ENCODE peak calls at places on chromosomes 2 and 18, in seven cellular contexts. P is IMR-90, K is A549, G is HCT116, E is HepG2, A is GM12878, L is H1. Z is an unnamed sample.

GRCh38 chr2:167490394-167490793 is 602.1 kb downstream of the XIRP2 start:
- DNase-seq in K (no peak), L (no peak), E (no peak), G (no peak), P (no peak), A (no peak), Z (no peak)

GRCh38 chr2:24986397-24986796 is 14.6 kb upstream of the DNAJC27 start:
- DNase-seq in A (no peak), P (peak; percentile 11), E (no peak), G (no peak), L (no peak), K (no peak), Z (no peak)

GRCh38 chr2:102063948-102064678 is 72.4 kb downstream of the IL1R2 start:
- DNase-seq in A (no peak), P (peak; percentile 99), K (peak; percentile 88), L (no peak), E (peak; percentile 88), G (peak; percentile 33), Z (peak; percentile 89)

GRCh38 chr18:29439398-29439797 is 1262.5 kb upstream of the CDH2 start:
- DNase-seq in A (no peak), G (no peak), K (no peak), P (no peak), E (no peak), L (no peak), Z (no peak)

GRCh38 chr2:178807227-178808008 is at the start of gene TTN:
- DNase-seq in E (no peak), G (no peak), L (no peak), P (no peak), K (no peak), A (no peak), Z (no peak)

GRCh38 chr2:30195011-30195410 is 36.3 kb upstream of the LBH start:
- DNase-seq in K (no peak), P (no peak), A (no peak), E (no peak), G (no peak), L (no peak), Z (no peak)

GRCh38 chr18:66328280-66328947 is 275.5 kb downstream of the CDH19 start:
- DNase-seq in E (no peak), A (no peak), P (no peak), G (no peak), K (no peak), L (no peak), Z (no peak)

GRCh38 chr2:99600929-99601680 is 111.3 kb upstream of the REV1 start:
- DNase-seq in G (no peak), P (peak; percentile 43), A (no peak), L (peak; percentile 52), E (no peak), K (no peak), Z (no peak)

GRCh38 chr2:10396464-10396863 is 51.7 kb downstream of the ODC1 start:
- DNase-seq in A (no peak), E (no peak), P (no peak), G (no peak), L (no peak), K (no peak), Z (no peak)

GRCh38 chr2:121485039-121485438 is 45.6 kb upstream of the RNU4ATAC start:
- DNase-seq in K (no peak), A (no peak), E (no peak), L (no peak), G (no peak), P (peak; percentile 84), Z (no peak)

GRCh38 chr18:62566199-62566598 is 43.4 kb downstream of the ZCCHC2 start:
- DNase-seq in P (peak; percentile 7), E (peak; percentile 27), G (no peak), K (peak; percentile 13), A (no peak), L (no peak), Z (peak; percentile 26)

GRCh38 chr2:71963295-71963694 is 184.4 kb downstream of the CYP26B1 start:
- DNase-seq in A (no peak), K (no peak), P (no peak), L (no peak), G (no peak), E (no peak), Z (no peak)

GRCh38 chr2:239674981-239675855 is 274.4 kb upstream of the HDAC4 start:
- DNase-seq in K (no peak), P (no peak), A (no peak), L (no peak), G (no peak), E (no peak), Z (no peak)

GRCh38 chr18:5057348-5058012 is 139.6 kb downstream of the AKAIN1 start:
- DNase-seq in L (peak; percentile 82), P (peak; percentile 31), K (peak; percentile 21), G (peak; percentile 21), A (peak; percentile 32), E (peak; percentile 52), Z (peak; percentile 77)

GRCh38 chr2:146209842-146210275 is 1635.0 kb upstream of the ACVR2A start:
- DNase-seq in L (no peak), K (no peak), G (no peak), E (no peak), P (no peak), A (peak; percentile 20), Z (no peak)

GRCh38 chr2:138209009-138209408 is 244.7 kb downstream of the HNMT start:
- DNase-seq in E (no peak), K (no peak), P (no peak), G (no peak), L (no peak), A (no peak), Z (no peak)

GRCh38 chr2:88590998-88591613 is 36.2 kb downstream of the EIF2AK3 start:
- DNase-seq in E (peak; percentile 65), P (peak; percentile 72), A (peak; percentile 45), G (peak; percentile 41), L (no peak), K (peak; percentile 61), Z (peak; percentile 68)

GRCh38 chr2:134782792-134783191 is 55.6 kb upstream of the ACMSD start:
- DNase-seq in E (peak; percentile 73), L (no peak), K (no peak), P (peak; percentile 6), A (no peak), G (peak; percentile 34), Z (no peak)

GRCh38 chr2:229712125-229712524 is 2.2 kb downstream of the DNER start:
- DNase-seq in L (no peak), P (peak; percentile 23), E (no peak), K (no peak), G (no peak), A (no peak), Z (no peak)

GRCh38 chr18:47809420-47809819 is 121.0 kb downstream of the SMAD2 start:
- DNase-seq in A (no peak), G (no peak), P (no peak), L (no peak), K (no peak), E (no peak), Z (no peak)

GRCh38 chr18:44465337-44465736 is 215.4 kb upstream of the SETBP1 start:
- DNase-seq in A (no peak), E (no peak), K (no peak), P (no peak), G (no peak), L (no peak), Z (no peak)

GRCh38 chr2:9345997-9346396 is 77.3 kb downstream of the ITGB1BP1 start:
- DNase-seq in A (no peak), E (no peak), P (no peak), K (no peak), G (no peak), L (no peak), Z (no peak)
- TF ChIP-seq CEBPB in A (no peak), E (no peak), P (no peak), K (no peak), G (no peak), L (no peak), Z (no peak)

GRCh38 chr2:183564726-183565125 is 440.5 kb downstream of the NUP35 start:
- DNase-seq in K (no peak), A (no peak), E (no peak), L (no peak), G (no peak), P (no peak), Z (no peak)
- TF ChIP-seq CEBPB in K (no peak), A (no peak), E (no peak), L (no peak), G (no peak), P (no peak), Z (no peak)

DNA sequence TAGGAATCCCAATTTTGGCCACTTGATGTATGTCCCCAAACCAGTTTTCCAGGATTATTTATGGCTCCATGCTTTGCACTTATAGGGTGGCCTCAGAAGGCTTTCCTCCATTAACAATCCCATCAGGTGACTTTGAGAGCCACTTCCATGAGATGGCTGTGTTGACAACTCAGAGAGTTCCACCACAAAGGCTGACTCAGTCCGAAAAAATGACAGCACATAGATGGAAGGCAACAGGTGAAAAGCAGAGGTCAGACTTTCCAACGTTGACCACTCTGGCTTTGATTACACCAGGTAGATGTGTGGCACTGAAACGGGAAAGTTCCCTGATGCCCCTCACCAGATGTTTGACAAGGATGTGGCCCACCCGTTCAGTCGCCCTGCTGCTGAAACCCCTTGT is 431.4 kb upstream of the TNP1 start:
- DNase-seq in K (no peak), A (no peak), P (no peak), E (no peak), G (no peak), L (no peak), Z (no peak)
- TF ChIP-seq CEBPB in K (no peak), A (no peak), P (no peak), E (no peak), G (no peak), L (no peak), Z (no peak)

GRCh38 chr2:5544205-5544786 is 147.9 kb upstream of the SOX11 start:
- DNase-seq in E (no peak), P (no peak), G (no peak), A (no peak), L (no peak), K (no peak), Z (no peak)

GRCh38 chr2:5549061-5549601 is 143.1 kb upstream of the SOX11 start:
- DNase-seq in K (no peak), L (no peak), G (no peak), P (peak; percentile 36), E (no peak), A (no peak), Z (no peak)

GRCh38 chr2:5540856-5541255 is 151.3 kb upstream of the SOX11 start:
- DNase-seq in G (no peak), K (no peak), L (no peak), P (no peak), A (no peak), E (no peak), Z (no peak)

DNA sequence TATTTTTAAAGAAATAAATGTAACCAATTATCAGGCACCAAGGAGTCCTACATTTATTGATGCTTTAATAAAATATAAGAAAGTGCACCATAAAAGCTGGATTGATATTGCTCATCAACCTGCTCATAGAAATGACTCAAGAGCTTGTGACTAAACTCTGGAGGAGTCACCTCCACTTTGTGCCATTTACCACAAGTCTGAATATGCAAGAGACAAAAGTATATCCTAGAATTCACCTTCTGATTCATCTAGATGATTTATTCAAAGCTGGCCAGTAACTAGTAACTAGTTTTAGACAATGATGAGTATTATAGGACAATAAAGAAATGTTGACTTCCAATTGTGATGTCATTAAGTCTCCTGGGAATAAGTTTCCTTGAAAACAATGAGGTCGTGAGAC is 146.0 kb upstream of the SOX11 start:
- DNase-seq in L (no peak), P (peak; percentile 31), E (no peak), K (no peak), G (no peak), A (no peak), Z (no peak)
- TF ChIP-seq CEBPB in L (no peak), P (no peak), E (no peak), K (no peak), G (no peak), A (no peak), Z (no peak)